ENCODE peak calls at places on chromosome 5, in ten cellular contexts. D is HT-29; S is IMR-90; A is GM23248; F is stimulated activated CD8-positive, alpha-beta memory T cell treated with anti-CD3 and anti-CD28 coated beads, Interleukin-2, amount 100 ng/mL, for 48 hours; O is amygdala; Q is NCI-H2081; Y is neural progenitor cell; M is neural crest cell; R is RPMI7951. C is an unnamed sample.

GRCh38 chr5:180618830-180619562 is 27.7 kb upstream of the SCGB3A1 start:
- DNase-seq in D (no peak), S (peak; percentile 47), A (peak; percentile 64), F (no peak), O (peak; percentile 14), Q (peak; percentile 39), Y (peak; percentile 82), M (peak; percentile 65), R (no peak), C (no peak)

GRCh38 chr5:139417214-139417613 is 13.3 kb upstream of the SPATA24 start:
- DNase-seq in D (no peak), S (peak; percentile 76), A (no peak), F (no peak), O (no peak), Q (no peak), Y (no peak), M (no peak), R (no peak), C (no peak)

GRCh38 chr5:139147743-139148079 is 50.5 kb downstream of the SIL1 start:
- DNase-seq in D (no peak), S (peak; percentile 54), A (peak; percentile 77), F (no peak), O (peak; percentile 35), Q (no peak), Y (no peak), M (no peak), R (peak; percentile 68), C (no peak)

GRCh38 chr5:73321757-73322452 is 126.7 kb downstream of the FOXD1 start:
- DNase-seq in D (no peak), S (peak; percentile 97), A (peak; percentile 96), F (no peak), O (no peak), Q (no peak), Y (no peak), M (no peak), R (peak; percentile 87), C (no peak)

GRCh38 chr5:157263586-157264090 is 2.3 kb upstream of the CYFIP2 start:
- DNase-seq in D (no peak), S (no peak), A (no peak), F (no peak), O (no peak), Q (no peak), Y (no peak), M (no peak), R (no peak), C (no peak)

GRCh38 chr5:154406231-154406630 is 39.6 kb upstream of the SAP30L start:
- DNase-seq in D (peak; percentile 11), S (no peak), A (peak; percentile 39), F (no peak), O (no peak), Q (no peak), Y (no peak), M (no peak), R (peak; percentile 18), C (no peak)

GRCh38 chr5:159904874-159905273 is 11.4 kb upstream of the ADRA1B start:
- DNase-seq in D (no peak), S (no peak), A (no peak), F (no peak), O (no peak), Q (no peak), Y (no peak), M (no peak), R (no peak), C (no peak)

GRCh38 chr5:91219803-91220371 is 163.2 kb downstream of the ARRDC3 start:
- DNase-seq in D (peak; percentile 24), S (peak; percentile 57), A (no peak), F (no peak), O (peak; percentile 2), Q (no peak), Y (peak; percentile 7), M (no peak), R (peak; percentile 55), C (no peak)

GRCh38 chr5:146342882-146343865 is 4.5 kb downstream of the POU4F3 start:
- DNase-seq in D (no peak), S (no peak), A (no peak), F (no peak), O (no peak), Q (no peak), Y (peak; percentile 64), M (no peak), R (no peak), C (no peak)

GRCh38 chr5:170832241-170832640 is 29.6 kb upstream of the RANBP17 start:
- DNase-seq in D (no peak), S (no peak), A (no peak), F (no peak), O (no peak), Q (no peak), Y (peak; percentile 24), M (no peak), R (no peak), C (no peak)

GRCh38 chr5:81247441-81247972 is 14.4 kb downstream of the CKMT2 start:
- DNase-seq in D (peak; percentile 43), S (peak; percentile 66), A (peak; percentile 50), F (no peak), O (no peak), Q (no peak), Y (peak; percentile 53), M (no peak), R (peak; percentile 43), C (no peak)

GRCh38 chr5:175747539-175748060 is 89.7 kb downstream of the HRH2 start:
- DNase-seq in D (no peak), S (no peak), A (no peak), F (no peak), O (no peak), Q (no peak), Y (no peak), M (no peak), R (no peak), C (no peak)

GRCh38 chr5:144774247-144774646 is 603.6 kb downstream of the KCTD16 start:
- DNase-seq in D (no peak), S (no peak), A (no peak), F (no peak), O (no peak), Q (no peak), Y (no peak), M (no peak), R (no peak), C (no peak)

GRCh38 chr5:160850439-160850838 is 1.6 kb downstream of the ATP10B start:
- DNase-seq in D (no peak), S (no peak), A (no peak), F (no peak), O (no peak), Q (no peak), Y (no peak), M (no peak), R (no peak), C (no peak)

GRCh38 chr5:29963956-29964355 is 1229.5 kb upstream of the CDH6 start:
- DNase-seq in D (no peak), S (no peak), A (peak; percentile 3), F (no peak), O (no peak), Q (no peak), Y (peak; percentile 33), M (no peak), R (no peak), C (no peak)

GRCh38 chr5:15137414-15137813 is 265.8 kb upstream of the ANKH start:
- DNase-seq in D (no peak), S (no peak), A (no peak), F (no peak), O (no peak), Q (no peak), Y (no peak), M (no peak), R (no peak), C (no peak)

GRCh38 chr5:179534431-179534830 is 15.9 kb upstream of the RUFY1 start:
- DNase-seq in D (no peak), S (no peak), A (no peak), F (no peak), O (no peak), Q (no peak), Y (no peak), M (no peak), R (no peak), C (no peak)

GRCh38 chr5:79798892-79799590 is 109.4 kb downstream of the CMYA5 start:
- DNase-seq in D (no peak), S (no peak), A (no peak), F (no peak), O (no peak), Q (no peak), Y (no peak), M (no peak), R (no peak), C (no peak)

GRCh38 chr5:38445374-38446028 is 110.9 kb downstream of the LIFR start:
- DNase-seq in D (no peak), S (no peak), A (no peak), F (no peak), O (no peak), Q (no peak), Y (no peak), M (no peak), R (no peak), C (no peak)

GRCh38 chr5:172234031-172234430 is 40.1 kb downstream of the EFCAB9 start:
- DNase-seq in D (no peak), S (no peak), A (no peak), F (no peak), O (no peak), Q (no peak), Y (no peak), M (no peak), R (no peak), C (no peak)

C was measured in NCI-H510A.